ENCODE peak calls at places on chromosomes 2 and 18, in four cellular contexts. Y is PC-3, W is neural progenitor cell, Z is PC-9. U is an unnamed sample.

GRCh38 chr2:43034921-43035320 is 191.5 kb downstream of the ZFP36L2 start:
- DNase-seq in Y (no peak), W (no peak), Z (no peak), U (no peak)

GRCh38 chr2:96386470-96386869 is 50.9 kb downstream of the NCAPH start:
- DNase-seq in Y (no peak), Z (no peak), W (no peak), U (no peak)

GRCh38 chr18:12741351-12741750 is 38.5 kb downstream of the PSMG2 start:
- DNase-seq in Y (peak), Z (peak), W (no peak), U (no peak)

GRCh38 chr2:19648583-19648982 is 253.2 kb downstream of the TTC32 start:
- DNase-seq in Z (no peak), W (no peak), Y (peak), U (no peak)

GRCh38 chr2:219769044-219770030 is 141.9 kb downstream of the SLC4A3 start:
- DNase-seq in W (no peak), Y (peak), Z (no peak), U (no peak)

GRCh38 chr2:75506131-75506697 is 54.5 kb downstream of the EVA1A start:
- DNase-seq in Z (no peak), W (no peak), Y (no peak), U (no peak)

GRCh38 chr18:39184176-39184575 is 1618.6 kb upstream of the CELF4 start:
- DNase-seq in W (no peak), Y (no peak), Z (no peak), U (no peak)

GRCh38 chr2:139925903-139926302 is 1145.7 kb upstream of the NXPH2 start:
- DNase-seq in Z (no peak), Y (no peak), W (no peak), U (no peak)

GRCh38 chr2:120469486-120469885 is 123.5 kb downstream of the INHBB start:
- DNase-seq in W (no peak), Z (no peak), Y (no peak), U (no peak)

GRCh38 chr2:238684362-238685326 is 163.2 kb upstream of the TWIST2 start:
- DNase-seq in Z (peak), W (no peak), Y (peak), U (no peak)

GRCh38 chr2:20496477-20496876 is 49.6 kb downstream of the RHOB start:
- DNase-seq in Y (no peak), Z (peak), W (no peak), U (no peak)

GRCh38 chr2:64201086-64201627 is 56.9 kb upstream of the PELI1 start:
- DNase-seq in Z (no peak), Y (no peak), W (no peak), U (no peak)

GRCh38 chr2:211690736-211691135 is 847.9 kb downstream of the ERBB4 start:
- DNase-seq in W (peak), Z (no peak), Y (no peak), U (no peak)

GRCh38 chr2:101036562-101036961 is 34.5 kb downstream of the RPL31 start:
- DNase-seq in W (no peak), Y (peak), Z (no peak), U (no peak)

GRCh38 chr2:164782323-164782722 is 59.3 kb downstream of the COBLL1 start:
- DNase-seq in Z (no peak), W (no peak), Y (no peak), U (no peak)
- TF ChIP-seq EZH2 in Z (no peak), W (no peak), Y (no peak), U (no peak)

GRCh38 chr2:136291871-136292270 is 173.9 kb upstream of the CXCR4 start:
- DNase-seq in Z (no peak), W (no peak), Y (no peak), U (no peak)
- TF ChIP-seq EZH2 in Z (no peak), W (no peak), Y (no peak), U (no peak)

GRCh38 chr18:37566479-37567060 is 972 bp upstream of the CELF4 start:
- DNase-seq in W (peak), Y (no peak), Z (no peak), U (no peak)

GRCh38 chr18:37565985-37566478 is 434 bp upstream of the CELF4 start:
- DNase-seq in Y (no peak), W (peak), Z (no peak), U (peak)

GRCh38 chr18:37567994-37568359 is 2.4 kb upstream of the CELF4 start:
- DNase-seq in W (no peak), Z (no peak), Y (no peak), U (no peak)

GRCh38 chr18:37568671-37569070 is 3.1 kb upstream of the CELF4 start:
- DNase-seq in W (no peak), Y (no peak), Z (no peak), U (no peak)

GRCh38 chr18:37567061-37567993 is 1.7 kb upstream of the CELF4 start:
- DNase-seq in Y (no peak), W (peak), Z (no peak), U (no peak)
- TF ChIP-seq EZH2 in Y (peak), W (peak), Z (no peak), U (peak)

DNA sequence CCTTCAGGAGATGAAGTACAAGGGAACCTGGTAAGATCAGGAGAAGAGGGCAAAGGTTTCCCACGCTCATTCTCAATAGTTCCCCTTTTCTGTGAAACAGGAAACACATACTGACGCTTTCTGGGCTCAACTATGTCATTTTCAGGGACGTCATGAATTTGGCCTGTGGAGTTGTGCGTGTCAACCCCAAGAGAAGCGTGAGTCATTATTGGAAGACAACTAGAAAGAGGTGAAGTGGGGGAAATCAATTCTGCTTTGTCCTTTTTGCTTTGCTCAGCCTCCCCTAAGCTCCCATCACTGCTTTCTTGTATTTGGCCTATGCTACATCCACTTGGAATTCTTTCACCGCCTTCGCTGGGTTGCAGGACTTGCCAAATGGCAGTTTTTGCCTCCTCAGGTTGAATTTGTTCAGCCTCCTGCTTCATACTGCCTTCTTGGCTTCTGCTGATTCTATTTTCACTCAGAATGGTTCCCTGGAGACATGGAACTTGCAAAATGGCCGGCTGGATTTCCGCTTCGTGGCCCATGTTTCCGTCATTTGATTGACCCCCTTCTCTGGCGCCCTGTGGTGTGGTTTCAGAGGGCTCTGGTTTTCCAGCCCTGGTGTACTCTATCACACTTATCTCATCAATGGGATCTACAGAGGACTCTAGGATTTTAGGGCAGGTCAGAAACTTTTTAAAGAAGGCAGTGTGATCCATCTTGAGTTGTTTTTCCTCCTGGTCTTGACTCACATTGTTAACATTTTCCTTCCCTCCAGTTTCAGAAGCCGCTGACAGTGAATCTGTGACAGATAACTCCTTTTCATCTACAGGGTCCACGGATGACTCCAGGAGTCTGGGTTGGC is 93.3 kb downstream of the ALPK2 start:
- DNase-seq in W (no peak), Y (no peak), Z (no peak), U (no peak)
- TF ChIP-seq EZH2 in W (no peak), Y (no peak), Z (no peak), U (no peak)

DNA sequence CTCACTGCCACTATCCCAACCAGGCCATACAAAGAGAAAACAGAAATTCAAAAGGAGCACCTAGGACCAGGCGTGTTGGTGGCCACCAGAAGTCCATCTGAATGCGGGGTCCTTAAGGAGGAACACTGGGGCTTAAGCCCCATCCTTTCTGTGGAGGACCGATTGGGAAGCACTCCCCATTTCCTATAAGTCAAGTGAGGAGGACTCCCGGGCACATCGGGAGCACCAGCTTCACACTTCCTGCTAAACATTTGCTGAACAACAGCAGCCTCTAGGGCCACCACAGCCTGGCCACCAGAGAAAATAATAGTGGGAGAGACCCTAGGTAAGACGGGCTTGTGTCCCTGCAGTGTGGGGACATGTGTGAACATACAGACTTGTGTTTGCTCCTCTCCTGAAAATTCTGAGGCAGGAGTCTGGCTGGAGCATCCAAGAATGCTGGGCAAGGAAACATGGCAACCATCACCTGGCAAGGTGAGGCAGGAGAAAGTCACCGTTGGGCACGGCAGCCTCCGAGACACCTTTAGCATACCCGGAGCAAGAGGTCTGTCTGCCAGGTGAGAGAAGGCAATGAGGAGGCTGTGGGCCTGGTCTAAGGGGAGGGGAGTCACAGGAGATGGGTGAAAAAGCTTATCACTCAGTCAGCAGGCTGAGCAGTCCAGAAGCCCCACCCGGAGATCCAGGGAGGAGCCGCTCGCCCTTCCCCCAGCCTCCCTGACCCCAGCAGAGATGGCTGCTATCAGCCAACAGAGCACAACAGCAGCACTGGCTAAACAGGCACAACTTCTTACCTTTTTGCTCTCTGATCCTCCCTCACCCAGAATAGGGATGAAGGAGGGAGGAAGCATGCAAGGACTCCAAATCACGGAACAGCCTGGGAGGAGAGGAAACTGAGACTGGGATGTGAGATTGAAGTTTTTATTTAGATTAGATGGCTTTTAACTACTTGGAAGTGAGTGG is 282.3 kb downstream of the EIPR1 start:
- DNase-seq in Z (no peak), W (no peak), Y (no peak), U (no peak)
- TF ChIP-seq EZH2 in Z (no peak), W (no peak), Y (no peak), U (no peak)

GRCh38 chr18:9705183-9705864 is 2.8 kb upstream of the RAB31 start:
- DNase-seq in Z (peak), Y (peak), W (no peak), U (no peak)

GRCh38 chr18:9704233-9705118 is 3.6 kb upstream of the RAB31 start:
- DNase-seq in Y (no peak), W (no peak), Z (no peak), U (no peak)

GRCh38 chr18:9707381-9708056 is 582 bp upstream of the RAB31 start:
- DNase-seq in Z (no peak), W (no peak), Y (no peak), U (no peak)

GRCh38 chr18:9708057-9708881 is at the start of gene RAB31:
- DNase-seq in Z (no peak), Y (peak), W (peak), U (peak)

GRCh38 chr18:9706081-9706935 is 1.8 kb upstream of the RAB31 start:
- DNase-seq in W (no peak), Z (peak), Y (no peak), U (no peak)
- TF ChIP-seq EZH2 in W (no peak), Z (no peak), Y (no peak), U (no peak)

DNA sequence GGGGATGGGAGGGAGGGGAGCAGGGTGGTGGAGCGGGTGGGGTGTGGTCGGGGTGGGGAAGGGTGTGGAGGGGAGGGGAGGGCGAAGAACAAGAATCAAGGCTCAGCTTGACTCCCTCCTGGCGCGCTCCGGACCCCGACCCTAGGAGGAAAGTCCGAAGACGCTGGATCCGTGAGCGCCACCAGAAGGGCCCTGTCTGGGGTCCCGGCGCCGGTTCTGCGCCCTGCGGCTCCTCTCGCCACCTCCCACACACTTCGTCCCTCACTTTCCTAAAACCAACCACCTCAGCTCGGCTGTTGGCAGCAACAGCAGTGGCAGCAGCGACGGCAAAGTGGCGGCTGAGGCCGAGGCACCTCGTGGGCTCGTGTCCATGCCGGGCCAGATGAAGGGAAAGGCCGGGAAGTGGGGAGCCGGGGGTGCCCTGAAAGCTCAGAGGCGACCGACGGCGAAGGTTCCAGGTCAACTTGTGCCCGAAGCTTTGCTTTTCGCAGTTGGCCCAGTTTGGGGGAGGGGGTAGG is 2.1 kb downstream of the KLHL14 start:
- DNase-seq in Z (no peak), W (peak), Y (no peak), U (peak)
- TF ChIP-seq EZH2 in Z (no peak), W (peak), Y (no peak), U (no peak)

GRCh38 chr2:156329922-156330726 is 2.4 kb downstream of the NR4A2 start:
- DNase-seq in Y (no peak), Z (no peak), W (no peak), U (no peak)

GRCh38 chr2:156326488-156326887 is 6.0 kb downstream of the NR4A2 start:
- DNase-seq in W (no peak), Z (no peak), Y (no peak), U (no peak)

GRCh38 chr2:156331572-156332451 is 709 bp downstream of the NR4A2 start:
- DNase-seq in W (peak), Y (peak), Z (peak), U (no peak)

GRCh38 chr2:156327835-156328401 is 4.6 kb downstream of the NR4A2 start:
- DNase-seq in W (no peak), Z (no peak), Y (no peak), U (peak)

GRCh38 chr2:156329031-156329921 is 3.2 kb downstream of the NR4A2 start:
- DNase-seq in W (peak), Y (no peak), Z (no peak), U (no peak)
- TF ChIP-seq EZH2 in W (peak), Y (no peak), Z (no peak), U (no peak)

GRCh38 chr2:127423476-127423840 is 5.2 kb downstream of the PROC start:
- DNase-seq in W (no peak), Y (peak), Z (peak), U (no peak)
- TF ChIP-seq EZH2 in W (peak), Y (no peak), Z (no peak), U (no peak)

DNA sequence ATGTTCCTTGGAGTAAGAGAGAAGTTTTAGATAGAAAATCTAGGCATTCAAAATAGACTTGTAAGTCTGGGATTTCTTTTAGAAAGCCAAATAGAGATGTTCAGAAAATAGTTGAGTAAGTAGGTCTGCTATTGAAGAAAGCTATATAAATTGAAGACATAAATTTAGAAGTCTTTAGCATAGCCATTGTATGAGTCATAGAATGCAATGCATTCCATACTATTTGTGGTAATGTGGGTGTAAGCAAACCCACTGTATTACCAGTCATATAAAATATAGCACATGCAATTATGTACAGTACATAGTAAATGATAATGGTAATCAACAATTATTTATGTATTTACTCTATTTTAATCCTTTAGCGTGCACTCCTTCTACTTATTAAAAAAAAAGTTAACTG is 14.1 kb downstream of the MC4R start:
- DNase-seq in Z (peak), Y (peak), W (no peak), U (no peak)
- TF ChIP-seq EZH2 in Z (no peak), Y (no peak), W (no peak), U (no peak)